ENCODE peak calls at places on chromosomes 5 and 9, in ten cellular contexts. S is heart left ventricle, X is pancreas, N is kidney epithelial cell, O is astrocyte of the spinal cord, Z is epithelial cell of esophagus, Q is neural progenitor cell, U is body of pancreas, P is adrenal gland, H is coronary artery. C is an unnamed sample.

GRCh38 chr9:12469084-12469483 is 224.1 kb upstream of the TYRP1 start:
- DNase-seq in S (no peak), X (no peak), N (no peak), O (no peak), Z (peak), Q (no peak), U (no peak), P (no peak), H (no peak), C (no peak)

GRCh38 chr5:144368556-144368955 is 197.9 kb downstream of the KCTD16 start:
- DNase-seq in S (no peak), X (no peak), N (peak), O (peak), Z (peak), Q (no peak), U (no peak), P (no peak), H (no peak), C (peak)

GRCh38 chr9:135379540-135380267 is 99.9 kb upstream of the PPP1R26 start:
- DNase-seq in S (no peak), X (no peak), N (no peak), O (no peak), Z (no peak), Q (no peak), U (no peak), P (no peak), H (no peak), C (no peak)

GRCh38 chr9:91071185-91071990 is 269.8 kb downstream of the SYK start:
- DNase-seq in S (no peak), X (no peak), N (peak), O (peak), Z (peak), Q (no peak), U (no peak), P (peak), H (peak), C (peak)

GRCh38 chr9:15485836-15486678 is 24.7 kb downstream of the PSIP1 start:
- DNase-seq in S (no peak), X (no peak), N (no peak), O (peak), Z (peak), Q (peak), U (no peak), P (no peak), H (no peak), C (no peak)

GRCh38 chr5:141783599-141784296 is 94.5 kb downstream of the PCDH1 start:
- DNase-seq in S (no peak), X (no peak), N (peak), O (no peak), Z (peak), Q (peak), U (no peak), P (no peak), H (no peak), C (no peak)

GRCh38 chr9:95316794-95317118 is 753 bp downstream of the FANCC start:
- DNase-seq in S (peak), X (peak), N (no peak), O (peak), Z (peak), Q (peak), U (peak), P (peak), H (no peak), C (no peak)

GRCh38 chr9:91180930-91181268 is 180.8 kb downstream of the AUH start:
- DNase-seq in S (no peak), X (no peak), N (no peak), O (no peak), Z (no peak), Q (no peak), U (no peak), P (no peak), H (peak), C (no peak)

GRCh38 chr9:14104501-14104900 is 209.4 kb downstream of the NFIB start:
- DNase-seq in S (no peak), X (no peak), N (no peak), O (no peak), Z (no peak), Q (no peak), U (no peak), P (no peak), H (no peak), C (no peak)

GRCh38 chr9:12748016-12748415 is 26.8 kb upstream of the LURAP1L start:
- DNase-seq in S (no peak), X (no peak), N (no peak), O (peak), Z (peak), Q (no peak), U (no peak), P (no peak), H (no peak), C (no peak)

GRCh38 chr5:161412792-161413191 is 133.7 kb downstream of the GABRB2 start:
- DNase-seq in S (no peak), X (no peak), N (no peak), O (no peak), Z (no peak), Q (no peak), U (no peak), P (no peak), H (no peak), C (no peak)

GRCh38 chr9:90365646-90366045 is 277.0 kb downstream of the DIRAS2 start:
- DNase-seq in S (no peak), X (no peak), N (no peak), O (no peak), Z (peak), Q (no peak), U (no peak), P (no peak), H (no peak), C (no peak)

GRCh38 chr9:21974230-21974541 is 20.0 kb downstream of the CDKN2A start:
- DNase-seq in S (no peak), X (no peak), N (no peak), O (peak), Z (no peak), Q (no peak), U (no peak), P (no peak), H (no peak), C (no peak)

GRCh38 chr5:1511651-1512540 is 11.9 kb downstream of the LPCAT1 start:
- DNase-seq in S (peak), X (peak), N (no peak), O (peak), Z (peak), Q (peak), U (peak), P (peak), H (no peak), C (no peak)

GRCh38 chr9:89427621-89428221 is 70.2 kb downstream of the SEMA4D start:
- DNase-seq in S (peak), X (no peak), N (no peak), O (no peak), Z (no peak), Q (no peak), U (no peak), P (peak), H (no peak), C (no peak)

GRCh38 chr9:127714916-127715442 is 484 bp downstream of the PTRH1 start:
- DNase-seq in S (no peak), X (no peak), N (no peak), O (no peak), Z (peak), Q (peak), U (no peak), P (no peak), H (no peak), C (no peak)

GRCh38 chr9:27414215-27414731 is 109.8 kb upstream of the IFNK start:
- DNase-seq in S (peak), X (no peak), N (no peak), O (no peak), Z (no peak), Q (no peak), U (peak), P (no peak), H (no peak), C (no peak)

GRCh38 chr5:95533761-95534160 is 21.0 kb downstream of the SKIC3 start:
- DNase-seq in S (no peak), X (no peak), N (no peak), O (peak), Z (no peak), Q (no peak), U (no peak), P (no peak), H (no peak), C (no peak)

GRCh38 chr5:129972774-129973173 is 68.5 kb downstream of the CHSY3 start:
- DNase-seq in S (no peak), X (no peak), N (no peak), O (no peak), Z (no peak), Q (no peak), U (no peak), P (no peak), H (no peak), C (no peak)

GRCh38 chr5:59128646-59129290 is 545.9 kb downstream of the RAB3C start:
- DNase-seq in S (no peak), X (no peak), N (no peak), O (no peak), Z (no peak), Q (no peak), U (no peak), P (no peak), H (no peak), C (no peak)

GRCh38 chr5:7388553-7388952 is 7.4 kb upstream of the ADCY2 start:
- DNase-seq in S (no peak), X (no peak), N (no peak), O (no peak), Z (no peak), Q (no peak), U (no peak), P (no peak), H (no peak), C (no peak)

GRCh38 chr5:57955506-57955905 is 472.9 kb upstream of the ACTBL2 start:
- DNase-seq in S (no peak), X (no peak), N (no peak), O (no peak), Z (no peak), Q (no peak), U (no peak), P (no peak), H (no peak), C (no peak)

GRCh38 chr9:133142657-133143592 is 20.8 kb downstream of the GBGT1 start:
- DNase-seq in S (peak), X (peak), N (no peak), O (no peak), Z (no peak), Q (no peak), U (no peak), P (no peak), H (no peak), C (no peak)

GRCh38 chr5:131067596-131067995 is 97.5 kb downstream of the HINT1 start:
- DNase-seq in S (no peak), X (no peak), N (no peak), O (no peak), Z (peak), Q (no peak), U (no peak), P (no peak), H (no peak), C (no peak)

GRCh38 chr5:58958701-58959100 is 375.8 kb downstream of the RAB3C start:
- DNase-seq in S (no peak), X (no peak), N (no peak), O (no peak), Z (no peak), Q (no peak), U (no peak), P (no peak), H (no peak), C (no peak)

GRCh38 chr5:151660616-151661015 is 26.1 kb downstream of the SPARC start:
- DNase-seq in S (no peak), X (no peak), N (no peak), O (peak), Z (peak), Q (no peak), U (no peak), P (no peak), H (no peak), C (no peak)

GRCh38 chr9:109143881-109144562 is 23.0 kb downstream of the FRRS1L start:
- DNase-seq in S (no peak), X (no peak), N (no peak), O (peak), Z (peak), Q (peak), U (no peak), P (no peak), H (no peak), C (no peak)

GRCh38 chr5:117302949-117303348 is 728.3 kb upstream of the SEMA6A start:
- DNase-seq in S (no peak), X (no peak), N (no peak), O (peak), Z (no peak), Q (no peak), U (no peak), P (no peak), H (no peak), C (no peak)

GRCh38 chr9:110330484-110331115 is 7.1 kb downstream of the TXNDC8 start:
- DNase-seq in S (no peak), X (no peak), N (no peak), O (peak), Z (no peak), Q (no peak), U (no peak), P (no peak), H (no peak), C (no peak)

GRCh38 chr9:20512106-20512505 is 110.2 kb downstream of the MLLT3 start:
- DNase-seq in S (no peak), X (no peak), N (no peak), O (peak), Z (peak), Q (no peak), U (no peak), P (peak), H (no peak), C (no peak)

GRCh38 chr9:75181748-75182147 is 93.4 kb downstream of the OSTF1 start:
- DNase-seq in S (no peak), X (no peak), N (peak), O (peak), Z (peak), Q (no peak), U (no peak), P (no peak), H (no peak), C (no peak)

GRCh38 chr9:4489919-4490704 is at the start of gene SLC1A1:
- DNase-seq in S (peak), X (peak), N (no peak), O (peak), Z (peak), Q (peak), U (peak), P (peak), H (peak), C (no peak)

GRCh38 chr9:14313378-14313940 is 482 bp downstream of the NFIB start:
- DNase-seq in S (peak), X (no peak), N (no peak), O (peak), Z (no peak), Q (peak), U (peak), P (peak), H (no peak), C (no peak)

GRCh38 chr9:137455361-137455991 is 3.7 kb downstream of the NSMF start:
- DNase-seq in S (peak), X (peak), N (no peak), O (no peak), Z (no peak), Q (no peak), U (no peak), P (no peak), H (no peak), C (no peak)

GRCh38 chr5:90227688-90228087 is 181.9 kb downstream of the CETN3 start:
- DNase-seq in S (no peak), X (no peak), N (no peak), O (no peak), Z (no peak), Q (no peak), U (no peak), P (no peak), H (no peak), C (no peak)

GRCh38 chr5:31192442-31192841 is 1.0 kb upstream of the CDH6 start:
- DNase-seq in S (no peak), X (no peak), N (no peak), O (no peak), Z (no peak), Q (peak), U (no peak), P (no peak), H (no peak), C (no peak)

GRCh38 chr5:127856310-127856709 is 153.1 kb downstream of the CCDC192 start:
- DNase-seq in S (no peak), X (no peak), N (no peak), O (no peak), Z (no peak), Q (no peak), U (peak), P (no peak), H (no peak), C (no peak)

GRCh38 chr5:177309351-177310191 is 2.1 kb downstream of the MXD3 start:
- DNase-seq in S (no peak), X (peak), N (no peak), O (peak), Z (peak), Q (peak), U (peak), P (peak), H (no peak), C (no peak)
- H3K4me3 ChIP-seq in S (no peak), X (no peak), N (no peak), O (no peak), Z (no peak), Q (no peak), U (no peak), P (no peak), H (no peak), C (no peak)

DNA sequence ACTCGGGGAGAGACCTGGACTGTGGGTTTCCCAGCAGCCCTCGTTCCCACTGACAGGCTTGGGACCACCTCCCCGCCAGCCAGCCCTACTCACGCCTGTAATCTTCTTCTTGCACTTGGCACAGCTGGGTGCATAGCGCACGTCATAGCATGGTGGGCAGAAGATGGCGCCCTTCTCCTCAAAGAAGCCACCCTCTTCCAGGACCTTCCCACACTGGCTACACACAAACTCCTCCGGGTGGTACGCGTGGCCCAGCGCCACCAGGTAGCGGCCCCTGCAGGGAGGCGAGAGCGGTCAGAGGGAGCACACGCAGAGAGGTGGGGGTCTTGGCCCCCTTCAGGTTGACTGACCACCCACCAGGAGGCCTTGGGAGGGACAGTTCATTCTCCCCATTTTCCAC is 9.4 kb downstream of the PDLIM7 start:
- DNase-seq in S (no peak), X (peak), N (no peak), O (no peak), Z (no peak), Q (no peak), U (no peak), P (no peak), H (no peak), C (no peak)
- TF ChIP-seq CTCF in S (no peak), X (no peak), N (no peak), O (no peak), Z (no peak), Q (no peak), U (no peak), P (no peak), H (no peak), C (no peak)

GRCh38 chr5:149413477-149414210 is 34.6 kb upstream of the IL17B start:
- DNase-seq in S (no peak), X (no peak), N (no peak), O (no peak), Z (no peak), Q (no peak), U (no peak), P (no peak), H (peak), C (no peak)

GRCh38 chr5:149412783-149413476 is 33.8 kb upstream of the IL17B start:
- DNase-seq in S (no peak), X (no peak), N (no peak), O (no peak), Z (no peak), Q (no peak), U (no peak), P (peak), H (no peak), C (no peak)

GRCh38 chr5:149415245-149415967 is 36.3 kb upstream of the IL17B start:
- DNase-seq in S (no peak), X (no peak), N (no peak), O (no peak), Z (no peak), Q (no peak), U (no peak), P (no peak), H (no peak), C (no peak)

GRCh38 chr5:149416977-149417713 is 38.1 kb upstream of the IL17B start:
- DNase-seq in S (no peak), X (no peak), N (no peak), O (no peak), Z (no peak), Q (no peak), U (no peak), P (no peak), H (peak), C (no peak)

DNA sequence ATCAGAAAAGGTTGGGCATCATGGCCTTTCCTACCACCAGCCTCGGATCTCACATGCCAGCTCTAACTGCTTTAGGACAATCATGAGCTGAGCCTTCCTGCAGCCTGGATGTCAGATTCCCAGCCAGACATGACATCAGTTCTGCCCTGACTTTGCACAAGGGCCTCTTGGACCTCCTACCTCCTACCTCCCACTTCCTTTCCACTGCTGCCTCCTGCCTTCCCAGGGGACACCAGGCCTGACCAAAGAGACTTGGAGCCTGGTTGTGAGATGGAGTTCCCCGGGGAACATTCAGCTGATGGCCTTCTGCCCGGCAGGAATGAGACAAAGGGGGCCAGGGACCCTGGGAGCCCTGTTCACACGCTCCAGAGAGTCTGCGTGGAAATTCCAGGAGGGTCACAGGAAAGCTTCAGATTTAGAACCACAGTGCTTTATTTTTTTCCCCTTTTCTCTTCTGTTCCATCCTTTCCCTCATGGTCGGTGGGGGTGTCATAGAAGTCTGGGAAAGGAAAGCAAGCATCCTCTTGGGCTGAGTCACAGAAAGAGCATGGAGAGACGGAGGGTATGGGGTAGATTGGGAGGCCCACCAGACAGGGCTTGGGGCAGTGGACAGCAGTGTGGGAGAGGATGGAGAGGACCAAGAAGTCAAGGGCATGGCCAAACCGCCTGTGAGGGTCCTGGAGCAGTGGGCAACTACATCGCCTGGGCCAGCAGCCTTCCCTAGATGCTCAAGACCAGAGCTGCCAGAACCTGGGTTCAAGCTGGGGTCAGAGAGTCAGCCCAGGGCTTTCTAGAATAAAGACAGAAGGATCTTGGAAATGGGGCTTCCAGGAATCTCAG is 35.5 kb upstream of the IL17B start:
- DNase-seq in S (peak), X (no peak), N (no peak), O (peak), Z (no peak), Q (no peak), U (peak), P (no peak), H (peak), C (no peak)
- H3K4me3 ChIP-seq in S (no peak), X (no peak), N (no peak), O (no peak), Z (no peak), Q (no peak), U (no peak), P (no peak), H (peak), C (no peak)

DNA sequence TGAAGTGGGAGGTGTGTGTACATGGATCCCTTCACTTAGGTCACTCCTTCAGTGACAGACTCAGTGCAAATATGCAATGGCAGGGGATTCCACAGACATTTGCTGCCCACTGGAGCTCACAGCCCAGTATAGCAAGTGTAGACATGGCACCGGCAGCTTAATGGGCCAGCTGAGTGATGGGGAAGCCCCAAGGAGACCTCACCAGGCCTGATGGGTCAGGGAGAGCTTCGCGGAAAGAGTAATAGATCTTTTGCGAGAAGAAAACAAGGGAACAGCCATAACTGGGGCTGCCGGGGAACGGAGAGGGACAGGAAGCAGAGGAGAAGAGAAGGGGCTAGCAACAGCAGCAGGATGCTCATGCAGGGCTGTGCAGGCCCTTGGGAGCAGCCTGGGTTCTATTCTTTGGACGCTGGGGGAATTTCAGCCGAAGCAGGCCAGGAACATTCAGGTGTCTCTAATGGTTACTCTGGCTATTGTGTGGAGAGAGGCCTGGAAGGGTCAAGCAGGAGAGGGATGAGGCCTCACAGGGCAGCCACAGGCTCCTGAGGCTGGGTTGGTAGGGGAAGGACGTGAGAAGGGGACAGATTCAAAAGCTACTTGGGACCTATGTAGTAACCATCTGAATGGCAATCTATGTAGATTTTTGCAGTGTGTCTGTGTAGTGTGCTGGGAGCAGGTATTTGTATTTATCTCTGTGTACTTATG is 27.0 kb downstream of the TCF7 start:
- DNase-seq in S (no peak), X (no peak), N (no peak), O (no peak), Z (peak), Q (no peak), U (peak), P (peak), H (no peak), C (no peak)
- TF ChIP-seq CTCF in S (no peak), X (no peak), N (no peak), O (peak), Z (no peak), Q (no peak), U (no peak), P (no peak), H (no peak), C (peak)

C was measured in epithelial cell of proximal tubule.